ENCODE peak calls at places on chromosomes 2 and 18, in eight cellular contexts. Q, Y, J, O, X, K, S and M are unnamed samples.

GRCh38 chr18:39721712-39722111 is 2156.1 kb upstream of the CELF4 start:
- DNase-seq in X (no peak), K (no peak), J (no peak), S (no peak), Q (peak), Y (no peak), O (peak), M (no peak)

GRCh38 chr18:49238433-49239042 is 221.9 kb downstream of the DYM start:
- DNase-seq in X (peak), J (peak), S (peak), Y (no peak), Q (no peak), O (peak), K (peak), M (no peak)

GRCh38 chr18:55224086-55224625 is 264.9 kb upstream of the CCDC68 start:
- DNase-seq in X (no peak), Q (no peak), O (peak), Y (no peak), J (no peak), S (no peak), K (no peak), M (no peak)

GRCh38 chr2:196225213-196225612 is 53.8 kb upstream of the STK17B start:
- DNase-seq in X (no peak), S (peak), J (peak), O (peak), K (peak), Y (no peak), Q (peak), M (no peak)

GRCh38 chr2:211439011-211439410 is 882.6 kb downstream of the CPS1 start:
- DNase-seq in X (no peak), Y (no peak), J (no peak), S (no peak), K (no peak), Q (no peak), O (no peak), M (no peak)

GRCh38 chr2:54083440-54083839 is 32.0 kb upstream of the ACYP2 start:
- DNase-seq in O (no peak), Q (no peak), X (no peak), K (no peak), Y (no peak), J (peak), S (no peak), M (no peak)

GRCh38 chr18:21735452-21736015 is 5.1 kb upstream of the MIB1 start:
- DNase-seq in J (no peak), X (no peak), O (peak), K (peak), Q (no peak), Y (peak), S (peak), M (no peak)

GRCh38 chr2:83221258-83221657 is 1237.8 kb downstream of the SUCLG1 start:
- DNase-seq in Q (peak), J (peak), K (no peak), S (peak), X (no peak), O (peak), Y (no peak), M (no peak)

GRCh38 chr2:114108819-114109416 is 219.0 kb downstream of the ACTR3 start:
- DNase-seq in K (no peak), Y (peak), O (no peak), Q (no peak), S (no peak), J (no peak), X (no peak), M (no peak)

GRCh38 chr2:207216454-207216853 is 50.7 kb upstream of the KLF7 start:
- DNase-seq in X (no peak), S (no peak), Y (no peak), K (no peak), J (no peak), O (no peak), Q (no peak), M (no peak)

GRCh38 chr2:121197369-121198091 is 87.5 kb downstream of the TFCP2L1 start:
- DNase-seq in O (peak), S (peak), Q (peak), Y (no peak), K (no peak), X (no peak), J (peak), M (no peak)

GRCh38 chr2:220842901-220843665 is 729.0 kb downstream of the EPHA4 start:
- DNase-seq in K (no peak), X (no peak), J (no peak), Y (no peak), S (no peak), Q (no peak), O (no peak), M (no peak)

GRCh38 chr2:183428881-183429280 is 304.6 kb downstream of the NUP35 start:
- DNase-seq in K (no peak), S (no peak), Q (no peak), X (no peak), Y (no peak), O (no peak), J (no peak), M (no peak)

GRCh38 chr18:4283746-4284291 is 171.3 kb downstream of the DLGAP1 start:
- DNase-seq in J (no peak), X (no peak), S (no peak), Q (no peak), O (no peak), K (no peak), Y (no peak), M (no peak)

GRCh38 chr2:239290618-239291504 is 110.0 kb downstream of the HDAC4 start:
- DNase-seq in J (peak), Q (peak), X (no peak), S (no peak), O (no peak), Y (peak), K (no peak), M (no peak)

GRCh38 chr2:173347305-173348168 is 7.1 kb upstream of the CDCA7 start:
- DNase-seq in K (no peak), J (no peak), Q (no peak), O (no peak), Y (peak), X (no peak), S (no peak), M (no peak)

GRCh38 chr2:126893153-126893552 is 5.5 kb upstream of the TEX51 start:
- DNase-seq in O (no peak), S (no peak), Y (no peak), X (no peak), Q (no peak), K (no peak), J (no peak), M (no peak)

GRCh38 chr18:76482971-76483691 is 11.9 kb downstream of the ZNF516 start:
- DNase-seq in Y (no peak), O (no peak), X (no peak), K (no peak), Q (no peak), S (no peak), J (no peak), M (no peak)

GRCh38 chr2:231685349-231686191 is 22.8 kb upstream of the PTMA start:
- DNase-seq in S (no peak), J (no peak), O (no peak), Q (no peak), X (no peak), K (no peak), Y (peak), M (no peak)

GRCh38 chr2:100184055-100184737 is 41.8 kb upstream of the AFF3 start:
- DNase-seq in X (no peak), Q (no peak), S (no peak), O (no peak), Y (no peak), J (no peak), K (no peak), M (no peak)

GRCh38 chr2:74095629-74096028 is 52.1 kb downstream of the BOLA3 start:
- DNase-seq in Q (no peak), K (no peak), Y (no peak), J (no peak), X (no peak), S (no peak), O (no peak), M (no peak)

GRCh38 chr2:42602218-42602936 is 33.9 kb downstream of the MTA3 start:
- DNase-seq in S (peak), Q (no peak), O (no peak), X (no peak), K (no peak), J (no peak), Y (no peak), M (no peak)

GRCh38 chr2:63438171-63438570 is 150.1 kb downstream of the WDPCP start:
- DNase-seq in S (no peak), Y (no peak), K (no peak), X (no peak), O (no peak), J (no peak), Q (no peak), M (no peak)

GRCh38 chr2:196230051-196230450 is 58.7 kb upstream of the STK17B start:
- DNase-seq in J (no peak), S (no peak), Q (no peak), K (no peak), O (no peak), Y (no peak), X (no peak), M (no peak)

GRCh38 chr2:18907508-18907907 is 318.1 kb upstream of the NT5C1B start:
- DNase-seq in S (no peak), Y (no peak), K (no peak), X (no peak), Q (no peak), J (no peak), O (no peak), M (no peak)

GRCh38 chr18:22488554-22488953 is 70.8 kb upstream of the CTAGE1 start:
- DNase-seq in Y (no peak), S (no peak), K (no peak), X (no peak), J (peak), O (no peak), Q (no peak), M (no peak)

GRCh38 chr18:32349728-32350395 is 120.8 kb downstream of the GAREM1 start:
- DNase-seq in K (no peak), X (peak), O (peak), Q (peak), Y (peak), S (peak), J (peak), M (peak)

GRCh38 chr2:45691600-45691999 is 40.1 kb downstream of the PRKCE start:
- DNase-seq in O (no peak), S (no peak), X (no peak), J (no peak), Y (no peak), K (peak), Q (no peak), M (no peak)
- H3K9ac ChIP-seq in O (no peak), S (no peak), X (no peak), J (no peak), Y (no peak), K (peak), Q (no peak), M (no peak)

DNA sequence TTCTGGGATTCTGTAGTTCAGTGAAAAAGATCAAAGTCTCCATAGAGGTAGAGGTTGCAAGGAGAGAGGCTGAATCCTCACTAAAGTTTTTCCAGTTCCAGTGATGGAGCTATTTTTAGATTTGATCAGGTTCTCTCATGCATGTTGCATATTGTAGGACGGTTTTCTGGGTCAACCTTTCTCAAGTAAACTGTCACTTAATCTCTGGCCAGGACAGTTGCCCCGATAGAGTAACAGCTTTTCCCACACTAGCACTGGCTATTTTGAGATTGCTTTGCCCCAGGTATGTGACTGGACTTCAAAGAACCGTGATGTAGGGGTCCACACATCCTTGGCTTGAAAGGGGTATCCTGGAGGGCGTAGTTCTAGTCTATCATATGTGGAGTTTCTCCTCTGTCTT is 101.2 kb upstream of the MSH2 start:
- DNase-seq in S (no peak), X (no peak), K (peak), O (no peak), Q (no peak), J (no peak), Y (no peak), M (no peak)
- H3K9ac ChIP-seq in S (no peak), X (no peak), K (peak), O (no peak), Q (no peak), J (no peak), Y (no peak), M (no peak)

GRCh38 chr2:161077367-161078210 is 82.6 kb upstream of the TANK start:
- DNase-seq in Y (no peak), S (peak), K (no peak), X (no peak), J (peak), O (peak), Q (peak), M (no peak)
- H3K9ac ChIP-seq in Y (no peak), S (no peak), K (no peak), X (no peak), J (no peak), O (no peak), Q (no peak), M (no peak)

DNA sequence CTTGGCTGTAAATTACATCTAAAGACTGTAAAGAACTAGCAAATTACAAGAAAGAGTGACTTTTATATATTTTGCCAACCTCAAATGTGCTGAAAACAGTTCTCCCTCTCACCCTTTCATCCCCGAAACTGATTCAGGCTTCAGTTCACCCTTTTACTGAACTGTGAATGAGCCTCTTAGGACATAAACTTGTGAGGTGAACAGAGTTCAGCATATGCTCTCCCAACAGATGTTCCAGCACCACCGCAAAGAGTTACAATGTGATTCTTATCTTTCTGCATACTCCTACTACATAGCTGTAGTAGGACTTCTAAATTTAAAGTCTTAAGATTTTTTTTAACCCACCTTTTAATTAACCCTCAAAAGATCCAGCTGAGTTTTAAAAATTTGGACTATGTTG is 1.2 kb upstream of the ZCCHC2 start:
- DNase-seq in K (no peak), J (no peak), X (no peak), Y (no peak), O (peak), S (peak), Q (no peak), M (no peak)
- H3K9ac ChIP-seq in K (no peak), J (peak), X (peak), Y (no peak), O (no peak), S (peak), Q (no peak), M (no peak)

DNA sequence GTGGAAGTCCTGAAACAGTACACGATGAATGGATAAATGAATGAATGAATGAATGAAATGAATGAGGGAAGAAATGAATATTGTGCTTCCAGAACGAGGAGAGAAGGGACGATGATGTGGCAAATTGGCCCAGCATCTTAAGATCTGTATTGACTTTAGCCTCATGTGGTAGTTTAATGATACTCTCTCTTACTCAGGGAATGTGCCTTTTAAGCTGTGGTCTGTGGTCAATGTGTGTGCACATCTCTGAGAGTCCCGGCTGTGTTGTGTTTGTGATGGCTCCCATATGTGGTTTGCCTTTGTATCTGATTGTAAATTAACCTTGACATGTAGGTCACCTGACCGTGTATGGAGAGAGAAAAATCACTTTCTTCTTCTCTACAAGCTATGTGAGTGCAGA is 91.1 kb downstream of the NEDD4L start:
- DNase-seq in S (peak), K (peak), X (no peak), J (peak), Q (peak), Y (no peak), O (peak), M (no peak)
- H3K9ac ChIP-seq in S (no peak), K (no peak), X (no peak), J (no peak), Q (no peak), Y (no peak), O (no peak), M (no peak)

GRCh38 chr2:230318190-230319121 is 8.5 kb upstream of the SP140L start:
- DNase-seq in J (no peak), S (no peak), Q (no peak), Y (no peak), O (no peak), X (no peak), K (peak), M (no peak)
- H3K9ac ChIP-seq in J (no peak), S (no peak), Q (no peak), Y (no peak), O (no peak), X (no peak), K (no peak), M (no peak)

DNA sequence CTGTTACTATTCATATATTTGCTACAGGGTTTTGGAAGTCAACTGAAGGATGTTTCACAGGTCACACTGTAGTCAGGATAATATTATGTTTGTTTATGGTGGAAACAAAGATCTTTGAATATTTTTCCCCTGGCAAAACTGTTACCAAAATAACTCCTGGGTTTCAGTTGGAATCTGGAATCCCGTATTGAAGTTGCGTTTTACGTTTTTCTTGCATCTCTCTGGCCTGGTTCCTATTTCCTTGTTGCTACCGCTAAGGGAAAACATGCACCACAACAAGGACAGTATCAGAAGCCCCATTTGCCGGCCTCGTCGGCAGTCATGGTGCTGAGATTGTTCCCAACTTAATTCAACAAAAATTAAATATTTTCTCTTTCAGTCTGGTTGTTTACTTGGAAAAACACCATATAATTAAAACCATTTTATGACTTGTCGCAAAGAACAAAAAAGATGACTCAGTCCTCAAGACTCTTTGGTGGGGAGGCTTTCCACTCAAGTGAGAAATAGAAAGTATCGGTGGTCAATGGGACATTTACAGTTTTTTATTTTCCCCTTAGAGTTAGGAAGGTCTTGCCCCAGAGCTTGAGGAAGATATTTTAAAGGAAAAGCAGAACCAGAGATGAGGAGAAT is 42.3 kb downstream of the EN1 start:
- DNase-seq in S (no peak), J (peak), K (no peak), Y (no peak), X (no peak), O (no peak), Q (no peak), M (no peak)
- H3K9ac ChIP-seq in S (no peak), J (peak), K (no peak), Y (no peak), X (no peak), O (no peak), Q (no peak), M (no peak)

GRCh38 chr2:159317392-159318088 is 31.0 kb upstream of the WDSUB1 start:
- DNase-seq in O (no peak), Y (no peak), S (no peak), J (no peak), X (no peak), K (no peak), Q (peak), M (no peak)
- H3K9ac ChIP-seq in O (no peak), Y (no peak), S (no peak), J (no peak), X (no peak), K (no peak), Q (no peak), M (no peak)